ENCODE peak calls at places on chromosome 5, in four cellular contexts. U is GM12878, D is HepG2, N is K562. V is an unnamed sample.

GRCh38 chr5:138077064-138077696 is 6.7 kb upstream of the WNT8A start:
- DNase-seq in U (no peak), D (peak), N (peak), V (peak)

GRCh38 chr5:82259172-82259800 is 18.9 kb downstream of the RPS23 start:
- DNase-seq in U (no peak), D (no peak), N (no peak), V (no peak)

GRCh38 chr5:43428034-43428712 is 16.0 kb upstream of the CCL28 start:
- DNase-seq in U (no peak), D (no peak), N (no peak), V (no peak)

GRCh38 chr5:157464518-157465171 is 4.6 kb downstream of the NIPAL4 start:
- DNase-seq in U (peak), D (no peak), N (peak), V (no peak)

GRCh38 chr5:41508186-41508585 is 2.2 kb downstream of the PLCXD3 start:
- DNase-seq in U (no peak), D (no peak), N (no peak), V (no peak)

GRCh38 chr5:151234476-151235238 is 10.8 kb upstream of the CCDC69 start:
- DNase-seq in U (no peak), D (peak), N (no peak), V (no peak)

GRCh38 chr5:179346401-179346800 is 1.1 kb upstream of the ADAMTS2 start:
- DNase-seq in U (no peak), D (no peak), N (no peak), V (no peak)

GRCh38 chr5:106843812-106844416 is 826.8 kb downstream of the EFNA5 start:
- DNase-seq in U (no peak), D (no peak), N (no peak), V (peak)

GRCh38 chr5:94524841-94525697 is 93.3 kb downstream of the KIAA0825 start:
- DNase-seq in U (peak), D (peak), N (peak), V (peak)

GRCh38 chr5:169050146-169050571 is 250.8 kb downstream of the SLIT3 start:
- DNase-seq in U (no peak), D (no peak), N (no peak), V (no peak)

DNA sequence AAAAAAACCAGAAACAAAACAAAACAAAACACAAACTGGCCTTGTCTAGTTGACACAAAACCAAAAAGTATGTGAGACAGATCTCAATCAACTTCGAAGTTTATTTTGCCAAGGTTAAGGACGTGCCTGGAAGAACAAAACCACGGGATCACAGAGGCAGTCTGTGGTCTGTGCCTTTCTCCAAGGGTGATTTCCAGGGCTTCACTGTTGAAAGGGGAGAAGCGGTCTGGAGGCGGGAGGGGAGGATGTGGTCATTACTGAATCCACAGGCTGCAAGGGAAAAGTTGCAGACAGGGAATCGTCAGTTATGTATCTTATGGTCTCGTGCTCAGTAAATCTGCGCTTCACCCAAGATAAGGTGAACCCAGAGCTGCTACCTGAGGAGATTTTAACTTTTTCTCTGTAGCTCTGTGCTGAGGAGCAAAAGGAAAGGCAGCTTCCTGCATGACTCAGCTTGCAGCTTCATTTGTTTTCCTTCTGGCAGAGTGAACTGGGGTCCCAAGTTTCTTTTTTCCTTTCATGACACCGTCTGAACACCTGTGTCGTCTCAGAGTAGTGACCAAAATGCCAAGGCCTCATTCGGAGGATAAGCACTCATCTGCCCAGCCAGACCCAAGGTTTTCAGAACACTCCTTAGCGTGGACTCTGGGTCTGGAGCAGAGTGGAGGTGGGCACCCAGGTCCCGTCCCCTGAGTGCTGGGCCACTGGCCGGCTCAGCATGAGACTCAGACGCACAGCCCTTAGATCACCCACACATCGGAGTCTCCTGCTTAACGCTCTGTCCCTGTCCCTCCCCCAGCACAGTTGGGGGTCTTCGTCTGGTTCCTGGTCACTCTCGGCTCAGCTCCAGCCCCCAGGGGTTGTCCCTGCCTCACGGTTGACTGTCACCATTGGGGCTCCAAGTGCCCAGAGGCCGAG is 25.9 kb downstream of the ROPN1L start:
- DNase-seq in U (no peak), D (no peak), N (no peak), V (no peak)
- TF ChIP-seq FOXK2 in U (no peak), D (no peak), N (no peak), V (no peak)

GRCh38 chr5:431001-431710 is 11.8 kb upstream of the EXOC3 start:
- DNase-seq in U (no peak), D (peak), N (peak), V (peak)
- TF ChIP-seq SP1 in U (no peak), D (no peak), N (no peak), V (no peak)

GRCh38 chr5:159883522-159883950 is 32.7 kb upstream of the ADRA1B start:
- DNase-seq in U (no peak), D (no peak), N (no peak), V (no peak)

GRCh38 chr5:159886312-159886711 is 30.0 kb upstream of the ADRA1B start:
- DNase-seq in U (no peak), D (no peak), N (no peak), V (no peak)

GRCh38 chr5:159890141-159890540 is 26.1 kb upstream of the ADRA1B start:
- DNase-seq in U (no peak), D (no peak), N (no peak), V (no peak)

GRCh38 chr5:159884917-159885620 is 31.2 kb upstream of the ADRA1B start:
- DNase-seq in U (no peak), D (no peak), N (no peak), V (no peak)

GRCh38 chr5:159887050-159887449 is 29.2 kb upstream of the ADRA1B start:
- DNase-seq in U (no peak), D (no peak), N (no peak), V (no peak)
- TF ChIP-seq BHLHE40 in U (no peak), D (no peak), N (no peak), V (no peak)

DNA sequence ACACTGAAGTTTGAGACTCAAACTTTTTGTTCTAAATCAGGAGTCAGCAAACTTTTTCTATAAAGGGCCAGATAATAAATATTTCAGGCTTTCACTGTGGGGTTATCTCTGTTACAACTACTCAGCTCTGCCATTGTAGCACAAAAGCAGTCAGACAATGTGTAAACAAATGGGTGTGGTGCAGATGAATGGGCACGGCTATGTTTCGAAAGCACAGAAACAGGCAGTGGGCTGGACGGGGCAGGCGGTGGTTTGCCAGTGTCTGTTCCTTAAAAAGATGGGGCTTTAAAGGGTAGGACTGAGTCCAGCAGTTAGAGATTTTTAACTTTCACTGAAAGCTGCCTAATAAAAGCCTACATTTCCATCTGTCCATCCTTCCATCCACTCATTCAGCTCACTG is 48.9 kb downstream of the PFDN1 start:
- DNase-seq in U (no peak), D (peak), N (no peak), V (no peak)
- TF ChIP-seq FOXK2 in U (no peak), D (no peak), N (no peak), V (no peak)

GRCh38 chr5:149372041-149372805 is 6.9 kb downstream of the IL17B start:
- DNase-seq in U (no peak), D (no peak), N (no peak), V (no peak)

GRCh38 chr5:149372932-149373331 is 6.2 kb downstream of the IL17B start:
- DNase-seq in U (no peak), D (no peak), N (no peak), V (no peak)

GRCh38 chr5:149367972-149368645 is 10.3 kb downstream of the PCYOX1L start:
- DNase-seq in U (no peak), D (no peak), N (no peak), V (no peak)

GRCh38 chr5:149371296-149371962 is 7.7 kb downstream of the IL17B start:
- DNase-seq in U (no peak), D (peak), N (peak), V (peak)

GRCh38 chr5:149370878-149371277 is 8.2 kb downstream of the IL17B start:
- DNase-seq in U (no peak), D (no peak), N (no peak), V (no peak)
- TF ChIP-seq SP1 in U (no peak), D (no peak), N (no peak), V (no peak)

GRCh38 chr5:132496631-132497487 is 6.3 kb upstream of the IRF1 start:
- DNase-seq in U (no peak), D (peak), N (peak), V (peak)

GRCh38 chr5:132493241-132493640 is 2.7 kb upstream of the IRF1 start:
- DNase-seq in U (no peak), D (no peak), N (no peak), V (no peak)

GRCh38 chr5:132495672-132496630 is 5.4 kb upstream of the IRF1 start:
- DNase-seq in U (peak), D (peak), N (peak), V (peak)

GRCh38 chr5:132493821-132494220 is 3.2 kb upstream of the IRF1 start:
- DNase-seq in U (no peak), D (no peak), N (no peak), V (no peak)

DNA sequence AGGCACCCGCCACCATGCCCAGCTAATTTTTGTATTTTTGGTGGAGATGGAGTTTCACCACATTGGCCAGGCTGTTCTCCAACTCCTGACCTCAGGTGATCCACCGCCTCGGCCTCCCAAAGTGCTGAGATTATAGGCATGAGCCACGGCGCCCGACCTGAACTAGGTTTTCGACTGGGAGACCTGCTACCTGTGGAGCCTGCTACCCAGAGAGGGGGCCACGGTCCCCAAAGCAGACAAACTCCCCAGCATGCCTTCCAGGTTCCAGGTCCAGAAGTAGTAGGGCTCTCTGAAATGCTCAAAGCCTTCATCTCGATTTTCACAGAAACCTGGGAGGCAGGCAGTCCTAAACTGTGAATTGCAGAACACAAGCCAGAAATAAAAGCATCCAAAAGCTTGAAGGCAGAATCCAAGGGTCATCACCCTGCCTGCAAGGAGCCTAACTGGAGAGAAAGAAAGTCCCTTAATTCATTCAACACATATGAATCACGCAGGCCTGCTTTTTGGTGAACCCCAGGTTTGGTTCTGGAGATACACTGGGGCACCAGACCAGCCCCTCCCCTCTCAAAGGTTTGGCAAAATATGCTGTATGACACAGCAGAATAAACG is 4.6 kb upstream of the IRF1 start:
- DNase-seq in U (no peak), D (no peak), N (no peak), V (no peak)
- TF ChIP-seq BHLHE40 in U (no peak), D (no peak), N (no peak), V (no peak)

GRCh38 chr5:92769986-92770385 is 811.0 kb downstream of the NR2F1-AS1 start:
- DNase-seq in U (no peak), D (no peak), N (no peak), V (no peak)
- TF ChIP-seq FOXK2 in U (no peak), D (no peak), N (no peak), V (no peak)

DNA sequence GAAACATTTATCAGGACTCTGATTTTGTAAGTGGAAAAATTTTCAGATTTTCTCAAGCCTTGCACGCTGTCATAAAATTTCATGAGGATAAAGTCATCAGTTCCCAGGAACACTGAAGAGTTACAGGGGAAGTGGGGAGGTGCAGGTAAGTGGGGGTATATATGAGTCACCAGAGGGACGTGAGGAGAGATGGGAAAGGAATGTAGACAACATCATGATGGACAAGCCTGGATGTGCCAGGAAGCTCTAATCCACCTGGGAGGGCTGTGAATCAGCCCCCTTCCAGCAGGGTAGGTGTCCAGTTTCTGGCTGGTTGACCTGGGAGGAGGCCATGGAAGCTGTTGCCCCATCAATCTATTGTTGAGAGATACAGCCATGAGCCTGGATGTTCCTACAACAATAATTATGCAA is 532.0 kb upstream of the WWC1 start:
- DNase-seq in U (no peak), D (no peak), N (no peak), V (no peak)
- TF ChIP-seq SP1 in U (no peak), D (no peak), N (no peak), V (no peak)

GRCh38 chr5:135345945-135346731 is 52.9 kb downstream of the MACROH2A1 start:
- DNase-seq in U (no peak), D (no peak), N (no peak), V (no peak)
- TF ChIP-seq BHLHE40 in U (no peak), D (no peak), N (no peak), V (no peak)

DNA sequence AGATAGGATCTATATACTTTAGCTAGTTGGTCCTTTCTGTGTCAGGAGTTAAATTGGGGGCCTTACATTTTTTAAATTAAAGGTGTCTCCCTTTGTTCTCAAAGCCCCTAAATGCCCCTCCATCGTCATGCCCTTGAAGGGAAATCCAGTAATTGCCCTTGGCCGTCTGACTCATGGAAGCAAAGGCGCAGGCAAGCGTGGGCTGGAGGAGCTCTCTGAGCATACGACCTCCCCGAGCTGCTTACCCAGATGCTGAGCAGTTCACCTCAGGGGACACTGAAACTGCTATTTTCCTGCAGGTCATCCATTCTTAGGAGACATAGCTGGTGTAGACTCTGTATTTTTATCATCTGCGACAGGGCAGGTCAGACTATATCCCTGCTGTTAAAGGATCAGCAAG is 23.0 kb downstream of the PCSK1 start:
- DNase-seq in U (no peak), D (no peak), N (no peak), V (no peak)
- TF ChIP-seq FOXK2 in U (no peak), D (no peak), N (no peak), V (no peak)